ENCODE peak calls at places on chromosome 14, in seven cellular contexts. One of them, this sample, is unnamed.

GRCh38 chr14:80768646-80769045 is 172.9 kb downstream of the CEP128 start:
- DNase-seq in LoVo: no peak
- DNase-seq in activated naive CD8-positive, alpha-beta T cell treated with anti-CD3 and anti-CD28 coated beads, Interleukin-2, amount 50 U/mL, for 24 hours: no peak
- DNase-seq in stimulated activated CD4-positive, alpha-beta T cell treated with anti-CD3 and anti-CD28 coated beads, Interleukin-4, amount 100 ng/mL, for 4 hours: no peak
- DNase-seq in foreskin fibroblast: no peak
- DNase-seq in tibial nerve: no peak
- DNase-seq in adrenal gland: no peak
- DNase-seq in this sample: no peak

GRCh38 chr14:103499709-103500108 is 22.9 kb downstream of the CKB start:
- DNase-seq in LoVo: no peak
- DNase-seq in foreskin fibroblast: no peak
- DNase-seq in activated naive CD8-positive, alpha-beta T cell treated with anti-CD3 and anti-CD28 coated beads, Interleukin-2, amount 50 U/mL, for 24 hours: no peak
- DNase-seq in adrenal gland: no peak
- DNase-seq in tibial nerve: no peak
- DNase-seq in stimulated activated CD4-positive, alpha-beta T cell treated with anti-CD3 and anti-CD28 coated beads, Interleukin-4, amount 100 ng/mL, for 4 hours: no peak
- DNase-seq in this sample: peak

GRCh38 chr14:99560946-99561683 is 42.9 kb downstream of the CCDC85C start:
- DNase-seq in LoVo: no peak
- DNase-seq in stimulated activated CD4-positive, alpha-beta T cell treated with anti-CD3 and anti-CD28 coated beads, Interleukin-4, amount 100 ng/mL, for 4 hours: no peak
- DNase-seq in tibial nerve: no peak
- DNase-seq in adrenal gland: peak
- DNase-seq in foreskin fibroblast: no peak
- DNase-seq in activated naive CD8-positive, alpha-beta T cell treated with anti-CD3 and anti-CD28 coated beads, Interleukin-2, amount 50 U/mL, for 24 hours: no peak
- DNase-seq in this sample: no peak

GRCh38 chr14:80664576-80664975 is 277.0 kb downstream of the CEP128 start:
- DNase-seq in tibial nerve: no peak
- DNase-seq in foreskin fibroblast: no peak
- DNase-seq in stimulated activated CD4-positive, alpha-beta T cell treated with anti-CD3 and anti-CD28 coated beads, Interleukin-4, amount 100 ng/mL, for 4 hours: no peak
- DNase-seq in LoVo: no peak
- DNase-seq in adrenal gland: no peak
- DNase-seq in activated naive CD8-positive, alpha-beta T cell treated with anti-CD3 and anti-CD28 coated beads, Interleukin-2, amount 50 U/mL, for 24 hours: no peak
- DNase-seq in this sample: no peak

GRCh38 chr14:61222388-61222787 is 58.8 kb downstream of the TMEM30B start:
- DNase-seq in adrenal gland: no peak
- DNase-seq in stimulated activated CD4-positive, alpha-beta T cell treated with anti-CD3 and anti-CD28 coated beads, Interleukin-4, amount 100 ng/mL, for 4 hours: no peak
- DNase-seq in tibial nerve: no peak
- DNase-seq in foreskin fibroblast: no peak
- DNase-seq in LoVo: no peak
- DNase-seq in activated naive CD8-positive, alpha-beta T cell treated with anti-CD3 and anti-CD28 coated beads, Interleukin-2, amount 50 U/mL, for 24 hours: no peak
- DNase-seq in this sample: no peak

GRCh38 chr14:71320107-71320733 is 413.0 kb downstream of the PCNX1 start:
- DNase-seq in foreskin fibroblast: peak
- DNase-seq in stimulated activated CD4-positive, alpha-beta T cell treated with anti-CD3 and anti-CD28 coated beads, Interleukin-4, amount 100 ng/mL, for 4 hours: peak
- DNase-seq in adrenal gland: peak
- DNase-seq in tibial nerve: peak
- DNase-seq in activated naive CD8-positive, alpha-beta T cell treated with anti-CD3 and anti-CD28 coated beads, Interleukin-2, amount 50 U/mL, for 24 hours: peak
- DNase-seq in LoVo: peak
- DNase-seq in this sample: peak

GRCh38 chr14:66624319-66624937 is 116.5 kb downstream of the GPHN start:
- DNase-seq in stimulated activated CD4-positive, alpha-beta T cell treated with anti-CD3 and anti-CD28 coated beads, Interleukin-4, amount 100 ng/mL, for 4 hours: peak
- DNase-seq in adrenal gland: peak
- DNase-seq in LoVo: peak
- DNase-seq in tibial nerve: no peak
- DNase-seq in activated naive CD8-positive, alpha-beta T cell treated with anti-CD3 and anti-CD28 coated beads, Interleukin-2, amount 50 U/mL, for 24 hours: peak
- DNase-seq in foreskin fibroblast: peak
- DNase-seq in this sample: no peak

GRCh38 chr14:85454183-85454813 is 75.6 kb upstream of the FLRT2 start:
- DNase-seq in adrenal gland: no peak
- DNase-seq in tibial nerve: no peak
- DNase-seq in foreskin fibroblast: no peak
- DNase-seq in activated naive CD8-positive, alpha-beta T cell treated with anti-CD3 and anti-CD28 coated beads, Interleukin-2, amount 50 U/mL, for 24 hours: no peak
- DNase-seq in stimulated activated CD4-positive, alpha-beta T cell treated with anti-CD3 and anti-CD28 coated beads, Interleukin-4, amount 100 ng/mL, for 4 hours: no peak
- DNase-seq in LoVo: no peak
- DNase-seq in this sample: no peak

GRCh38 chr14:39731912-39732311 is 299.7 kb upstream of the FBXO33 start:
- DNase-seq in LoVo: no peak
- DNase-seq in stimulated activated CD4-positive, alpha-beta T cell treated with anti-CD3 and anti-CD28 coated beads, Interleukin-4, amount 100 ng/mL, for 4 hours: no peak
- DNase-seq in tibial nerve: no peak
- DNase-seq in adrenal gland: no peak
- DNase-seq in foreskin fibroblast: no peak
- DNase-seq in activated naive CD8-positive, alpha-beta T cell treated with anti-CD3 and anti-CD28 coated beads, Interleukin-2, amount 50 U/mL, for 24 hours: peak
- DNase-seq in this sample: no peak

GRCh38 chr14:44981198-44981597 is 19.2 kb downstream of the TOGARAM1 start:
- DNase-seq in activated naive CD8-positive, alpha-beta T cell treated with anti-CD3 and anti-CD28 coated beads, Interleukin-2, amount 50 U/mL, for 24 hours: no peak
- DNase-seq in tibial nerve: no peak
- DNase-seq in LoVo: no peak
- DNase-seq in foreskin fibroblast: no peak
- DNase-seq in stimulated activated CD4-positive, alpha-beta T cell treated with anti-CD3 and anti-CD28 coated beads, Interleukin-4, amount 100 ng/mL, for 4 hours: no peak
- DNase-seq in adrenal gland: no peak
- DNase-seq in this sample: no peak

GRCh38 chr14:77007975-77008421 is 20.5 kb downstream of the IRF2BPL start:
- DNase-seq in tibial nerve: no peak
- DNase-seq in activated naive CD8-positive, alpha-beta T cell treated with anti-CD3 and anti-CD28 coated beads, Interleukin-2, amount 50 U/mL, for 24 hours: no peak
- DNase-seq in foreskin fibroblast: no peak
- DNase-seq in stimulated activated CD4-positive, alpha-beta T cell treated with anti-CD3 and anti-CD28 coated beads, Interleukin-4, amount 100 ng/mL, for 4 hours: no peak
- DNase-seq in LoVo: peak
- DNase-seq in adrenal gland: peak
- DNase-seq in this sample: peak

GRCh38 chr14:93994919-93995682 is 2.0 kb upstream of the CCDC197 start:
- DNase-seq in activated naive CD8-positive, alpha-beta T cell treated with anti-CD3 and anti-CD28 coated beads, Interleukin-2, amount 50 U/mL, for 24 hours: peak
- DNase-seq in stimulated activated CD4-positive, alpha-beta T cell treated with anti-CD3 and anti-CD28 coated beads, Interleukin-4, amount 100 ng/mL, for 4 hours: peak
- DNase-seq in adrenal gland: peak
- DNase-seq in tibial nerve: no peak
- DNase-seq in LoVo: no peak
- DNase-seq in foreskin fibroblast: peak
- DNase-seq in this sample: peak

GRCh38 chr14:56686416-56686815 is 106.8 kb downstream of the TMEM260 start:
- DNase-seq in tibial nerve: no peak
- DNase-seq in stimulated activated CD4-positive, alpha-beta T cell treated with anti-CD3 and anti-CD28 coated beads, Interleukin-4, amount 100 ng/mL, for 4 hours: no peak
- DNase-seq in activated naive CD8-positive, alpha-beta T cell treated with anti-CD3 and anti-CD28 coated beads, Interleukin-2, amount 50 U/mL, for 24 hours: no peak
- DNase-seq in foreskin fibroblast: no peak
- DNase-seq in adrenal gland: no peak
- DNase-seq in LoVo: no peak
- DNase-seq in this sample: no peak

GRCh38 chr14:67335781-67336180 is 23.8 kb downstream of the ATP6V1D start:
- DNase-seq in adrenal gland: no peak
- DNase-seq in stimulated activated CD4-positive, alpha-beta T cell treated with anti-CD3 and anti-CD28 coated beads, Interleukin-4, amount 100 ng/mL, for 4 hours: no peak
- DNase-seq in activated naive CD8-positive, alpha-beta T cell treated with anti-CD3 and anti-CD28 coated beads, Interleukin-2, amount 50 U/mL, for 24 hours: peak
- DNase-seq in foreskin fibroblast: no peak
- DNase-seq in tibial nerve: no peak
- DNase-seq in LoVo: peak
- DNase-seq in this sample: no peak

GRCh38 chr14:33375781-33376180 is 437.1 kb downstream of the NPAS3 start:
- DNase-seq in activated naive CD8-positive, alpha-beta T cell treated with anti-CD3 and anti-CD28 coated beads, Interleukin-2, amount 50 U/mL, for 24 hours: no peak
- DNase-seq in stimulated activated CD4-positive, alpha-beta T cell treated with anti-CD3 and anti-CD28 coated beads, Interleukin-4, amount 100 ng/mL, for 4 hours: no peak
- DNase-seq in foreskin fibroblast: no peak
- DNase-seq in tibial nerve: no peak
- DNase-seq in LoVo: no peak
- DNase-seq in adrenal gland: no peak
- DNase-seq in this sample: no peak

GRCh38 chr14:58677525-58677924 is 39.8 kb downstream of the DACT1 start:
- DNase-seq in stimulated activated CD4-positive, alpha-beta T cell treated with anti-CD3 and anti-CD28 coated beads, Interleukin-4, amount 100 ng/mL, for 4 hours: no peak
- DNase-seq in foreskin fibroblast: no peak
- DNase-seq in activated naive CD8-positive, alpha-beta T cell treated with anti-CD3 and anti-CD28 coated beads, Interleukin-2, amount 50 U/mL, for 24 hours: no peak
- DNase-seq in tibial nerve: no peak
- DNase-seq in adrenal gland: no peak
- DNase-seq in LoVo: no peak
- DNase-seq in this sample: no peak

GRCh38 chr14:24996930-24997329 is 53.0 kb downstream of the STXBP6 start:
- DNase-seq in LoVo: no peak
- DNase-seq in stimulated activated CD4-positive, alpha-beta T cell treated with anti-CD3 and anti-CD28 coated beads, Interleukin-4, amount 100 ng/mL, for 4 hours: no peak
- DNase-seq in tibial nerve: no peak
- DNase-seq in adrenal gland: no peak
- DNase-seq in activated naive CD8-positive, alpha-beta T cell treated with anti-CD3 and anti-CD28 coated beads, Interleukin-2, amount 50 U/mL, for 24 hours: no peak
- DNase-seq in foreskin fibroblast: no peak
- DNase-seq in this sample: no peak

GRCh38 chr14:88929656-88930436 is 105.4 kb downstream of the TTC8 start:
- DNase-seq in foreskin fibroblast: no peak
- DNase-seq in adrenal gland: no peak
- DNase-seq in tibial nerve: no peak
- DNase-seq in activated naive CD8-positive, alpha-beta T cell treated with anti-CD3 and anti-CD28 coated beads, Interleukin-2, amount 50 U/mL, for 24 hours: no peak
- DNase-seq in stimulated activated CD4-positive, alpha-beta T cell treated with anti-CD3 and anti-CD28 coated beads, Interleukin-4, amount 100 ng/mL, for 4 hours: no peak
- DNase-seq in LoVo: no peak
- DNase-seq in this sample: no peak

GRCh38 chr14:104749111-104749649 is 3.8 kb upstream of the SIVA1 start:
- DNase-seq in activated naive CD8-positive, alpha-beta T cell treated with anti-CD3 and anti-CD28 coated beads, Interleukin-2, amount 50 U/mL, for 24 hours: no peak
- DNase-seq in LoVo: no peak
- DNase-seq in tibial nerve: peak
- DNase-seq in stimulated activated CD4-positive, alpha-beta T cell treated with anti-CD3 and anti-CD28 coated beads, Interleukin-4, amount 100 ng/mL, for 4 hours: no peak
- DNase-seq in adrenal gland: no peak
- DNase-seq in foreskin fibroblast: peak
- DNase-seq in this sample: peak

GRCh38 chr14:73610692-73611091 is 1.6 kb upstream of the ACOT6 start:
- DNase-seq in adrenal gland: no peak
- DNase-seq in activated naive CD8-positive, alpha-beta T cell treated with anti-CD3 and anti-CD28 coated beads, Interleukin-2, amount 50 U/mL, for 24 hours: no peak
- DNase-seq in tibial nerve: no peak
- DNase-seq in LoVo: no peak
- DNase-seq in foreskin fibroblast: peak
- DNase-seq in stimulated activated CD4-positive, alpha-beta T cell treated with anti-CD3 and anti-CD28 coated beads, Interleukin-4, amount 100 ng/mL, for 4 hours: no peak
- DNase-seq in this sample: no peak

GRCh38 chr14:50402965-50403364 is 6.3 kb upstream of the CDKL1 start:
- DNase-seq in stimulated activated CD4-positive, alpha-beta T cell treated with anti-CD3 and anti-CD28 coated beads, Interleukin-4, amount 100 ng/mL, for 4 hours: no peak
- DNase-seq in foreskin fibroblast: no peak
- DNase-seq in tibial nerve: no peak
- DNase-seq in adrenal gland: no peak
- DNase-seq in activated naive CD8-positive, alpha-beta T cell treated with anti-CD3 and anti-CD28 coated beads, Interleukin-2, amount 50 U/mL, for 24 hours: no peak
- DNase-seq in LoVo: no peak
- DNase-seq in this sample: no peak

GRCh38 chr14:93073833-93074769 is 41.6 kb downstream of the ITPK1 start:
- DNase-seq in foreskin fibroblast: peak
- DNase-seq in activated naive CD8-positive, alpha-beta T cell treated with anti-CD3 and anti-CD28 coated beads, Interleukin-2, amount 50 U/mL, for 24 hours: no peak
- DNase-seq in tibial nerve: no peak
- DNase-seq in LoVo: no peak
- DNase-seq in adrenal gland: peak
- DNase-seq in stimulated activated CD4-positive, alpha-beta T cell treated with anti-CD3 and anti-CD28 coated beads, Interleukin-4, amount 100 ng/mL, for 4 hours: no peak
- DNase-seq in this sample: no peak

GRCh38 chr14:57732886-57733285 is 133.0 kb downstream of the SLC35F4 start:
- DNase-seq in LoVo: no peak
- DNase-seq in stimulated activated CD4-positive, alpha-beta T cell treated with anti-CD3 and anti-CD28 coated beads, Interleukin-4, amount 100 ng/mL, for 4 hours: no peak
- DNase-seq in tibial nerve: no peak
- DNase-seq in activated naive CD8-positive, alpha-beta T cell treated with anti-CD3 and anti-CD28 coated beads, Interleukin-2, amount 50 U/mL, for 24 hours: no peak
- DNase-seq in foreskin fibroblast: peak
- DNase-seq in adrenal gland: no peak
- DNase-seq in this sample: no peak

GRCh38 chr14:84252706-84253105 is 1277.2 kb upstream of the FLRT2 start:
- DNase-seq in foreskin fibroblast: no peak
- DNase-seq in tibial nerve: no peak
- DNase-seq in adrenal gland: no peak
- DNase-seq in stimulated activated CD4-positive, alpha-beta T cell treated with anti-CD3 and anti-CD28 coated beads, Interleukin-4, amount 100 ng/mL, for 4 hours: no peak
- DNase-seq in activated naive CD8-positive, alpha-beta T cell treated with anti-CD3 and anti-CD28 coated beads, Interleukin-2, amount 50 U/mL, for 24 hours: no peak
- DNase-seq in LoVo: no peak
- DNase-seq in this sample: no peak

GRCh38 chr14:96627386-96627785 is 125.2 kb downstream of the PAPOLA start:
- DNase-seq in LoVo: no peak
- DNase-seq in tibial nerve: no peak
- DNase-seq in stimulated activated CD4-positive, alpha-beta T cell treated with anti-CD3 and anti-CD28 coated beads, Interleukin-4, amount 100 ng/mL, for 4 hours: no peak
- DNase-seq in activated naive CD8-positive, alpha-beta T cell treated with anti-CD3 and anti-CD28 coated beads, Interleukin-2, amount 50 U/mL, for 24 hours: no peak
- DNase-seq in adrenal gland: peak
- DNase-seq in foreskin fibroblast: no peak
- DNase-seq in this sample: no peak

GRCh38 chr14:52318829-52319604 is 4.9 kb downstream of the PTGER2 start:
- DNase-seq in stimulated activated CD4-positive, alpha-beta T cell treated with anti-CD3 and anti-CD28 coated beads, Interleukin-4, amount 100 ng/mL, for 4 hours: no peak
- DNase-seq in tibial nerve: no peak
- DNase-seq in LoVo: no peak
- DNase-seq in adrenal gland: no peak
- DNase-seq in foreskin fibroblast: no peak
- DNase-seq in activated naive CD8-positive, alpha-beta T cell treated with anti-CD3 and anti-CD28 coated beads, Interleukin-2, amount 50 U/mL, for 24 hours: no peak
- DNase-seq in this sample: no peak